ENCODE peak calls at places on chromosomes 3 and 15, in seven cellular contexts. S, H, F, M, E, Z and V are unnamed samples.

GRCh38 chr15:43441316-43441715 is 51.6 kb downstream of the TP53BP1 start:
- ATAC-seq in S (no peak), M (no peak), E (peak), F (peak), H (no peak), Z (no peak), V (no peak)

GRCh38 chr3:83035704-83036010 is 1274.2 kb upstream of the GBE1 start:
- ATAC-seq in M (no peak), S (no peak), Z (no peak), E (no peak), F (no peak), H (no peak), V (peak)

GRCh38 chr3:143685483-143685882 is 162.8 kb downstream of the SLC9A9 start:
- ATAC-seq in Z (no peak), M (no peak), H (no peak), F (no peak), E (no peak), S (no peak), V (no peak)

GRCh38 chr15:84748274-84749110 is at the start of gene ZNF592:
- ATAC-seq in S (peak), H (peak), M (peak), Z (peak), F (peak), E (peak), V (peak)

GRCh38 chr3:190205739-190206138 is 85.0 kb upstream of the P3H2 start:
- ATAC-seq in F (peak), S (no peak), M (no peak), Z (no peak), H (no peak), E (peak), V (peak)

GRCh38 chr15:73143763-73144155 is 91.5 kb downstream of the NEO1 start:
- ATAC-seq in F (no peak), E (no peak), H (no peak), M (no peak), Z (no peak), S (no peak), V (no peak)

GRCh38 chr3:40546811-40547210 is 22.1 kb downstream of the ZNF621 start:
- ATAC-seq in S (no peak), E (no peak), F (no peak), M (no peak), Z (peak), H (no peak), V (no peak)

GRCh38 chr3:194810076-194810475 is 124.4 kb downstream of the FAM43A start:
- ATAC-seq in M (no peak), H (no peak), S (no peak), F (no peak), Z (no peak), E (no peak), V (no peak)

GRCh38 chr3:42653303-42653559 is 266 bp upstream of the ZBTB47 start:
- ATAC-seq in S (no peak), E (no peak), H (no peak), Z (peak), M (no peak), F (no peak), V (no peak)

GRCh38 chr3:183912895-183913579 is 28.4 kb upstream of the PARL start:
- ATAC-seq in E (no peak), Z (no peak), M (no peak), S (no peak), H (no peak), F (no peak), V (no peak)

GRCh38 chr3:156489462-156489911 is 65.4 kb downstream of the SSR3 start:
- ATAC-seq in F (no peak), E (no peak), S (no peak), H (no peak), M (peak), Z (peak), V (no peak)

GRCh38 chr3:99630815-99631214 is 7.6 kb upstream of the COL8A1 start:
- ATAC-seq in Z (no peak), M (no peak), F (no peak), S (no peak), H (no peak), E (no peak), V (no peak)

GRCh38 chr15:69403611-69404010 is 10.5 kb upstream of the KIF23 start:
- ATAC-seq in E (no peak), H (no peak), Z (no peak), M (no peak), F (no peak), S (no peak), V (no peak)

GRCh38 chr15:66780973-66781718 is 79.1 kb downstream of the SMAD6 start:
- ATAC-seq in M (no peak), S (no peak), H (no peak), Z (no peak), E (no peak), F (no peak), V (no peak)

GRCh38 chr3:5019411-5020261 is 40.4 kb downstream of the BHLHE40 start:
- ATAC-seq in Z (no peak), F (peak), H (peak), S (no peak), E (peak), M (no peak), V (no peak)

GRCh38 chr3:53193466-53194217 is 32.6 kb downstream of the PRKCD start:
- ATAC-seq in M (peak), F (no peak), E (no peak), H (no peak), Z (peak), S (no peak), V (no peak)

GRCh38 chr15:69575387-69575786 is 122.8 kb downstream of the RPLP1 start:
- ATAC-seq in H (no peak), S (no peak), M (no peak), Z (no peak), F (no peak), E (no peak), V (no peak)

GRCh38 chr3:197957775-197958103 is 2.3 kb upstream of the LMLN start:
- ATAC-seq in M (no peak), S (no peak), F (no peak), Z (no peak), H (no peak), E (no peak), V (no peak)

GRCh38 chr3:36969540-36970432 is 23.1 kb downstream of the EPM2AIP1 start:
- ATAC-seq in H (peak), F (peak), S (no peak), M (no peak), E (peak), Z (peak), V (peak)

GRCh38 chr15:39730552-39730951 is 52.1 kb downstream of the FSIP1 start:
- ATAC-seq in F (no peak), E (no peak), S (no peak), M (no peak), Z (no peak), H (no peak), V (no peak)

GRCh38 chr15:60563539-60564404 is 84.8 kb upstream of the ICE2 start:
- ATAC-seq in S (no peak), E (peak), F (no peak), M (no peak), H (peak), Z (no peak), V (peak)

GRCh38 chr3:67522081-67522480 is 132.3 kb downstream of the SUCLG2 start:
- ATAC-seq in Z (no peak), H (no peak), E (no peak), S (no peak), F (no peak), M (no peak), V (no peak)

GRCh38 chr15:100769975-100770340 is 109.7 kb upstream of the ALDH1A3 start:
- ATAC-seq in H (no peak), Z (no peak), E (no peak), S (no peak), M (no peak), F (no peak), V (no peak)

GRCh38 chr15:83973816-83974215 is 261.8 kb upstream of the GOLGA6L4 start:
- ATAC-seq in E (no peak), H (no peak), M (no peak), F (no peak), Z (no peak), S (no peak), V (peak)

GRCh38 chr15:61169904-61170695 is 59.0 kb downstream of the RORA start:
- ATAC-seq in E (no peak), S (no peak), Z (no peak), F (peak), H (peak), M (no peak), V (peak)

GRCh38 chr15:70200511-70200991 is 102.8 kb upstream of the TLE3 start:
- ATAC-seq in S (no peak), H (no peak), F (no peak), E (no peak), Z (no peak), M (no peak), V (no peak)

GRCh38 chr15:92520914-92521623 is 127.4 kb downstream of the ST8SIA2 start:
- ATAC-seq in F (no peak), M (no peak), S (no peak), Z (no peak), H (no peak), E (peak), V (no peak)

GRCh38 chr3:23316924-23317323 is 113.8 kb downstream of the UBE2E2 start:
- ATAC-seq in E (no peak), Z (no peak), M (no peak), F (no peak), H (no peak), S (no peak), V (no peak)

GRCh38 chr3:177944228-177944661 is 592.0 kb upstream of the KCNMB2 start:
- ATAC-seq in E (peak), M (no peak), Z (no peak), F (peak), H (peak), S (no peak), V (no peak)

GRCh38 chr3:115792206-115792955 is 169.1 kb downstream of the GAP43 start:
- ATAC-seq in M (no peak), S (no peak), F (peak), E (peak), H (peak), Z (no peak), V (no peak)

GRCh38 chr3:56987238-56987932 is 73.1 kb upstream of the SPATA12 start:
- ATAC-seq in F (peak), S (no peak), E (no peak), M (no peak), H (no peak), Z (no peak), V (peak)

GRCh38 chr15:64452988-64453688 is 7.2 kb upstream of the ZNF609 start:
- ATAC-seq in F (no peak), Z (no peak), M (no peak), H (no peak), S (peak), E (no peak), V (no peak)

GRCh38 chr15:38475361-38475760 is 21.4 kb downstream of the FAM98B start:
- ATAC-seq in Z (no peak), F (no peak), S (no peak), H (no peak), E (no peak), M (no peak), V (no peak)

GRCh38 chr3:149020196-149020838 is 29.0 kb downstream of the GYG1 start:
- ATAC-seq in E (peak), Z (peak), H (no peak), S (no peak), F (peak), M (no peak), V (no peak)

GRCh38 chr3:86958534-86958933 is 32.4 kb downstream of the VGLL3 start:
- ATAC-seq in E (no peak), M (no peak), S (no peak), Z (no peak), H (no peak), F (no peak), V (no peak)

GRCh38 chr15:91915576-91915975 is 62.1 kb downstream of the SLCO3A1 start:
- ATAC-seq in F (no peak), M (no peak), H (no peak), S (no peak), Z (no peak), E (no peak), V (no peak)